ENCODE peak calls at places on chromosomes 4 and X, in five cellular contexts. S, D, B, O and C are unnamed samples.
A peak's percentile ranks its signal among the peaks of the same experiment; 100 is the strongest.

GRCh38 chr4:41169256-41169655 is 45.1 kb downstream of the APBB2 start:
- DNase-seq in B (no peak), S (no peak), D (no peak), O (no peak), C (no peak)

GRCh38 chr4:141518222-141518621 is 118.2 kb upstream of the IL15 start:
- DNase-seq in D (no peak), B (no peak), S (no peak), O (no peak), C (no peak)

GRCh38 chrX:2678583-2678982 is 12.5 kb upstream of the CD99 start:
- DNase-seq in D (no peak), S (no peak), O (no peak), B (no peak), C (no peak)

GRCh38 chrX:38086451-38087215 is 80.3 kb downstream of the SYTL5 start:
- DNase-seq in S (no peak), B (no peak), O (peak; percentile 82), D (no peak), C (no peak)

GRCh38 chr4:80202784-80203553 is 5.7 kb downstream of the PRDM8 start:
- DNase-seq in S (no peak), O (peak; percentile 54), D (peak; percentile 35), B (no peak), C (no peak)

GRCh38 chr4:163251204-163251603 is 81.2 kb downstream of the NPY1R start:
- DNase-seq in O (no peak), D (no peak), S (no peak), B (no peak), C (no peak)

GRCh38 chr4:3021127-3021526 is 53.2 kb downstream of the HTT-AS start:
- DNase-seq in S (no peak), D (no peak), O (no peak), B (no peak), C (no peak)

GRCh38 chr4:123896446-123897071 is 500.0 kb downstream of the SPRY1 start:
- DNase-seq in S (no peak), O (peak; percentile 23), D (no peak), B (no peak), C (no peak)

GRCh38 chr4:179467890-179468289 is 2025.7 kb upstream of the AGA start:
- DNase-seq in B (no peak), O (no peak), S (no peak), D (no peak), C (no peak)

GRCh38 chr4:53861856-53862610 is 202.4 kb downstream of the CHIC2 start:
- DNase-seq in D (peak; percentile 47), B (peak; percentile 21), S (no peak), O (peak; percentile 94), C (no peak)

GRCh38 chr4:53865031-53865430 is 199.4 kb downstream of the CHIC2 start:
- DNase-seq in B (no peak), D (no peak), S (no peak), O (no peak), C (no peak)

GRCh38 chr4:53863731-53864130 is 200.7 kb downstream of the CHIC2 start:
- DNase-seq in O (peak; percentile 73), B (no peak), D (no peak), S (peak; percentile 22), C (no peak)

GRCh38 chr4:53863163-53863562 is 201.2 kb downstream of the CHIC2 start:
- DNase-seq in D (peak; percentile 50), O (peak; percentile 69), B (peak; percentile 16), S (peak; percentile 32), C (no peak)

GRCh38 chr4:53866055-53866454 is 198.3 kb downstream of the CHIC2 start:
- DNase-seq in O (peak; percentile 16), B (no peak), D (no peak), S (no peak), C (no peak)
- H3K27me3 ChIP-seq in O (no peaks in the 10 kb centered on the region), B (no peaks in the 10 kb centered on the region), D (no peaks in the 10 kb centered on the region), S (no peaks in the 10 kb centered on the region), C (no peaks in the 10 kb centered on the region)

GRCh38 chr4:177308842-177309524 is 691 bp upstream of the NEIL3 start:
- DNase-seq in B (no peak), D (no peak), S (no peak), O (no peak), C (no peak)
- H3K4me3 ChIP-seq in B (peak overlapping the region; percentile 58), D (peak overlapping the region; percentile 38), S (peak overlapping the region; percentile 74), O (peak overlapping the region; percentile 91), C (peak overlapping the region; percentile 61)

GRCh38 chrX:41335590-41336331 is 1.8 kb downstream of the DDX3X start:
- DNase-seq in S (no peak), B (no peak), D (no peak), O (peak; percentile 68), C (no peak)

GRCh38 chrX:41339148-41339547 is 5.2 kb downstream of the DDX3X start:
- DNase-seq in D (no peak), O (no peak), S (no peak), B (no peak), C (no peak)

GRCh38 chrX:41336447-41336846 is 2.5 kb downstream of the DDX3X start:
- DNase-seq in B (no peak), O (no peak), D (no peak), S (no peak), C (no peak)

GRCh38 chrX:41338422-41338821 is 4.5 kb downstream of the DDX3X start:
- DNase-seq in D (no peak), O (no peak), S (no peak), B (no peak), C (no peak)

GRCh38 chrX:41337140-41337539 is 3.2 kb downstream of the DDX3X start:
- DNase-seq in S (no peak), B (no peak), D (no peak), O (no peak), C (no peak)
- H3K36me3 ChIP-seq in S (peaks cover 31% of the 10 kb centered on the region), B (peaks cover 4% of the 10 kb centered on the region), D (no peaks in the 10 kb centered on the region), O (peaks cover 5% of the 10 kb centered on the region), C (peaks cover 44% of the 10 kb centered on the region)

GRCh38 chrX:34810364-34810763 is 132.2 kb upstream of the FAM47B start:
- DNase-seq in S (no peak), B (no peak), O (peak; percentile 66), D (no peak), C (no peak)

GRCh38 chrX:34805951-34806350 is 136.6 kb upstream of the FAM47B start:
- DNase-seq in B (no peak), S (no peak), D (no peak), O (no peak), C (no peak)

GRCh38 chrX:34813618-34814017 is 129.0 kb upstream of the FAM47B start:
- DNase-seq in B (no peak), O (peak; percentile 62), S (no peak), D (no peak), C (no peak)

GRCh38 chrX:34809096-34809495 is 133.5 kb upstream of the FAM47B start:
- DNase-seq in D (no peak), B (no peak), O (no peak), S (no peak), C (no peak)

DNA sequence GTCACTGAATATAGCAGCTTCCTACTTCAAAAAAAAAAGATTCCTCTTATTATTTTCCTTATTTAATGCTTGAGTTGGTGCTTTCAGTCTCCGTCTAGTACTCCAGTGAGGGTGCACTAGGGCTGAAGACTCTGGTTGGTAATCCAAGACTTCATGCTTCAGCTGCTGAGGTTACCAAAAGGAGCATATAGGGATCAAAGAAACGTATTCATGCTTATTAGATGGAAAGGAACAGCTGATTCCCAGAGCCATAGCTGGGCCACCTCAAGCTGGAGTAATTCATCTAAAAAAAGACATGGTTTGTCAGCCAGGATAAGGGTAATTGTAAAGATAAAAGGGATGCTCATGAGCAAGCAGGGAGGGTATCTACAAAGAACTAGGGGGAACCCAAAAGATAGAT is 131.7 kb upstream of the FAM47B start:
- DNase-seq in D (no peak), O (no peak), S (no peak), B (no peak), C (no peak)
- H3K27me3 ChIP-seq in D (no peaks in the 10 kb centered on the region), O (no peaks in the 10 kb centered on the region), S (no peaks in the 10 kb centered on the region), B (no peaks in the 10 kb centered on the region), C (no peaks in the 10 kb centered on the region)

GRCh38 chr4:119029847-119030535 is 105.6 kb upstream of the MYOZ2 start:
- DNase-seq in B (no peak), D (no peak), S (no peak), O (no peak), C (no peak)

GRCh38 chr4:119026662-119027444 is 108.8 kb upstream of the MYOZ2 start:
- DNase-seq in B (no peak), S (no peak), D (peak; percentile 52), O (no peak), C (no peak)

GRCh38 chr4:119028296-119028695 is 107.3 kb upstream of the MYOZ2 start:
- DNase-seq in B (no peak), O (no peak), D (no peak), S (no peak), C (no peak)

GRCh38 chr4:119025916-119026661 is 109.5 kb upstream of the MYOZ2 start:
- DNase-seq in B (no peak), S (no peak), D (peak; percentile 71), O (peak; percentile 91), C (no peak)

DNA sequence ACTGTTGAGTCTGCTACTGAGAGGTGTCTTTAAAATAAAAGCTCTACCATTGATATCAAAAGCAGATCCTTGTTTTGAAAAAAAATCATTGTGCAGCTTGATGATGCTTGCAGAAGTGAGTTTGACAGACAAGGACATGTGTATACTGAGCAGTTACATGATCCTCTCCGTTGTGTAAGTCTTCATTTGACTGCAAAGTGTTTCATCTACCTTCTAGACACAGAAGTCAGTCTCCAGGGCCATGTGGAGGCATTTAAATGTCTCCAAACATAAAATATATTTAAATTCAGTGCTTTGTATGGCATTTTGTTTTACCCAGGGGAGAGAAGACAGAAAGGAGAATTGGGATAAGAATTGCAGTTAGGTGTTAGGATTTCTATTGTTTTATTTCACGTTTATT is 107.8 kb upstream of the MYOZ2 start:
- DNase-seq in B (no peak), D (no peak), S (no peak), O (no peak), C (no peak)
- H3K4me3 ChIP-seq in B (peak overlapping the region; percentile 20), D (peak overlapping the region; percentile 39), S (peak overlapping the region; percentile 39), O (peak overlapping the region; percentile 60), C (peak overlapping the region; percentile 62)

DNA sequence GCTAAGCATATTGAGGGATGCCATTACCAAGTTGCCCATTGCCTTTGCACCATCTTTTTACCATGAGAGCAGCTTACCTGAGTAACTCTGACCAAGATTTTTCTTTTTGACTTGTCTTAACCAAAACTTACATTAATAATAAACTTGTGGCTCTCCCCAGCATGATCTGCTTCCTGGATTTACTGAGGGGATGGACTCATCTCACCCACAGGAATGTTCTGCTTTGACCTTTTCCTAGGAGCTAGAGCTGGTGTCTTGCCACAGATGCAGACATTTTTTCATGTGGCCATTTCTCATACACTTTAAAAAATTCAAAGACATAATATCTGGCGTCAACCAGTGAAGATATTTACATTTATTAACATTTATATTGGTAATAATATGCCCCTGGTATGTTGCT is 79.2 kb upstream of the EFHC2 start:
- DNase-seq in S (no peak), O (peak; percentile 35), B (no peak), D (no peak), C (no peak)
- H3K36me3 ChIP-seq in S (no peaks in the 10 kb centered on the region), O (no peaks in the 10 kb centered on the region), B (no peaks in the 10 kb centered on the region), D (no peaks in the 10 kb centered on the region), C (no peaks in the 10 kb centered on the region)

DNA sequence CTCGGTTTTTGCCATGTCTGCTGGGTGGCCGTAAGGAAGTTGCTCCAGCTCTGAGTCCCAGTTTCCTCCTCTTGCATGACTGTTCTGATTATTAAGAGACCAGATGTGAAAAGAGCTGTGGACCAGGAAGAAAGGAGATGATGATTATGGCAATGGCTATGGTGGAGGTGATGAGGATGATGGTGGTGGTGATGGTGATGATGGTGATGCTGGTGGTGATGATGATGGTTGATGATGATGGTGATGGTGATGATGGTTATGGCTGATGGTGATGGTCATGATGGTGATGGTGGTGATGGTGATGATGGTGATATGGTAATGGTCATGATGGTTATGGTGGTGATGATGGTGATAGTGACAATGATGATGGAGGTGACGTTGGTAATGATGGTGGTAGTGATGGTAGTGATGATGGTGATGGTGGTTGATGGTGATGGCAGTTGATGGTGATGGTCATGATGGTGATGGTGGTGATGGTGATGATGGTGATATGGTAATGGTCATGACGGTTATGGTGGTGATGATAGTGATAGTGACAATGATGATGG is 107.8 kb upstream of the NKX1-1 start:
- DNase-seq in O (no peak), B (no peak), S (no peak), D (no peak), C (no peak)
- H3K27me3 ChIP-seq in O (peaks cover 11% of the 10 kb centered on the region), B (no peaks in the 10 kb centered on the region), S (peaks cover 70% of the 10 kb centered on the region), D (peaks cover 6% of the 10 kb centered on the region), C (peaks cover 5% of the 10 kb centered on the region)